ENCODE peak calls at places on chromosomes 1 and 21, in seven cellular contexts. One of them, this sample, is unnamed.

GRCh38 chr1:18241932-18242331 is 134.3 kb downstream of the IGSF21 start:
- DNase-seq in GM23248: no peak
- DNase-seq in hepatocyte: no peak
- DNase-seq in left lung: no peak
- DNase-seq in CD4-positive, alpha-beta T cell: no peak
- DNase-seq in left ventricle myocardium inferior: no peak
- DNase-seq in naive thymus-derived CD4-positive, alpha-beta T cell: no peak
- DNase-seq in this sample: no peak

GRCh38 chr1:89451011-89451410 is 73.6 kb upstream of the LRRC8B start:
- DNase-seq in GM23248: peak; percentile 51
- DNase-seq in hepatocyte: no peak
- DNase-seq in left lung: no peak
- DNase-seq in CD4-positive, alpha-beta T cell: no peak
- DNase-seq in left ventricle myocardium inferior: no peak
- DNase-seq in naive thymus-derived CD4-positive, alpha-beta T cell: peak; percentile 15
- DNase-seq in this sample: no peak

GRCh38 chr1:180946537-180947507 is 34.1 kb downstream of the KIAA1614 start:
- DNase-seq in GM23248: no peak
- DNase-seq in hepatocyte: no peak
- DNase-seq in left lung: no peak
- DNase-seq in CD4-positive, alpha-beta T cell: no peak
- DNase-seq in left ventricle myocardium inferior: no peak
- DNase-seq in naive thymus-derived CD4-positive, alpha-beta T cell: no peak
- DNase-seq in this sample: no peak

GRCh38 chr1:109769335-109770078 is 5.8 kb upstream of the EPS8L3 start:
- DNase-seq in GM23248: peak; percentile 94
- DNase-seq in hepatocyte: no peak
- DNase-seq in left lung: peak; percentile 46
- DNase-seq in CD4-positive, alpha-beta T cell: no peak
- DNase-seq in left ventricle myocardium inferior: peak; percentile 7
- DNase-seq in naive thymus-derived CD4-positive, alpha-beta T cell: no peak
- DNase-seq in this sample: peak; percentile 37

GRCh38 chr21:37619464-37619974 is 252.9 kb downstream of the DYRK1A start:
- DNase-seq in GM23248: no peak
- DNase-seq in hepatocyte: no peak
- DNase-seq in left lung: no peak
- DNase-seq in CD4-positive, alpha-beta T cell: no peak
- DNase-seq in left ventricle myocardium inferior: no peak
- DNase-seq in naive thymus-derived CD4-positive, alpha-beta T cell: no peak
- DNase-seq in this sample: no peak

GRCh38 chr21:43734131-43734634 is 15.3 kb downstream of the PDXK start:
- DNase-seq in GM23248: no peak
- DNase-seq in hepatocyte: no peak
- DNase-seq in left lung: no peak
- DNase-seq in CD4-positive, alpha-beta T cell: no peak
- DNase-seq in left ventricle myocardium inferior: no peak
- DNase-seq in naive thymus-derived CD4-positive, alpha-beta T cell: no peak
- DNase-seq in this sample: no peak

GRCh38 chr1:9551984-9552383 is 12.7 kb downstream of the SLC25A33 start:
- DNase-seq in GM23248: no peak
- DNase-seq in hepatocyte: no peak
- DNase-seq in left lung: no peak
- DNase-seq in CD4-positive, alpha-beta T cell: no peak
- DNase-seq in left ventricle myocardium inferior: no peak
- DNase-seq in naive thymus-derived CD4-positive, alpha-beta T cell: no peak
- DNase-seq in this sample: no peak

GRCh38 chr1:236150291-236150940 is 8.1 kb downstream of the GPR137B start:
- DNase-seq in GM23248: no peak
- DNase-seq in hepatocyte: no peak
- DNase-seq in left lung: peak; percentile 61
- DNase-seq in CD4-positive, alpha-beta T cell: no peak
- DNase-seq in left ventricle myocardium inferior: no peak
- DNase-seq in naive thymus-derived CD4-positive, alpha-beta T cell: no peak
- DNase-seq in this sample: peak; percentile 29

GRCh38 chr1:28058971-28059878 is 29.2 kb downstream of the EYA3 start:
- DNase-seq in GM23248: no peak
- DNase-seq in hepatocyte: no peak
- DNase-seq in left lung: no peak
- DNase-seq in CD4-positive, alpha-beta T cell: no peak
- DNase-seq in left ventricle myocardium inferior: no peak
- DNase-seq in naive thymus-derived CD4-positive, alpha-beta T cell: no peak
- DNase-seq in this sample: no peak

GRCh38 chr1:196464545-196464944 is 143.7 kb downstream of the KCNT2 start:
- DNase-seq in GM23248: peak; percentile 47
- DNase-seq in hepatocyte: no peak
- DNase-seq in left lung: no peak
- DNase-seq in CD4-positive, alpha-beta T cell: no peak
- DNase-seq in left ventricle myocardium inferior: no peak
- DNase-seq in naive thymus-derived CD4-positive, alpha-beta T cell: no peak
- DNase-seq in this sample: no peak

GRCh38 chr1:145991799-145992412 is 4.5 kb downstream of the TXNIP start:
- DNase-seq in GM23248: no peak
- DNase-seq in hepatocyte: no peak
- DNase-seq in left lung: no peak
- DNase-seq in CD4-positive, alpha-beta T cell: no peak
- DNase-seq in left ventricle myocardium inferior: no peak
- DNase-seq in naive thymus-derived CD4-positive, alpha-beta T cell: no peak
- DNase-seq in this sample: no peak

GRCh38 chr1:105544475-105544874 is 1512.0 kb upstream of the PRMT6 start:
- DNase-seq in GM23248: peak; percentile 70
- DNase-seq in hepatocyte: no peak
- DNase-seq in left lung: no peak
- DNase-seq in CD4-positive, alpha-beta T cell: no peak
- DNase-seq in left ventricle myocardium inferior: no peak
- DNase-seq in naive thymus-derived CD4-positive, alpha-beta T cell: no peak
- DNase-seq in this sample: no peak

GRCh38 chr1:52636701-52637695 is 4.0 kb downstream of the SHISAL2A start:
- DNase-seq in GM23248: no peak
- DNase-seq in hepatocyte: no peak
- DNase-seq in left lung: no peak
- DNase-seq in CD4-positive, alpha-beta T cell: peak; percentile 58
- DNase-seq in left ventricle myocardium inferior: no peak
- DNase-seq in naive thymus-derived CD4-positive, alpha-beta T cell: peak; percentile 81
- DNase-seq in this sample: no peak

GRCh38 chr1:198741744-198742143 is 102.9 kb downstream of the PTPRC start:
- DNase-seq in GM23248: peak; percentile 56
- DNase-seq in hepatocyte: no peak
- DNase-seq in left lung: peak; percentile 31
- DNase-seq in CD4-positive, alpha-beta T cell: no peak
- DNase-seq in left ventricle myocardium inferior: no peak
- DNase-seq in naive thymus-derived CD4-positive, alpha-beta T cell: no peak
- DNase-seq in this sample: no peak

GRCh38 chr1:205579711-205580110 is 52.1 kb downstream of the ELK4 start:
- DNase-seq in GM23248: no peak
- DNase-seq in hepatocyte: no peak
- DNase-seq in left lung: no peak
- DNase-seq in CD4-positive, alpha-beta T cell: no peak
- DNase-seq in left ventricle myocardium inferior: no peak
- DNase-seq in naive thymus-derived CD4-positive, alpha-beta T cell: no peak
- DNase-seq in this sample: no peak

GRCh38 chr1:196897158-196897828 is 9.4 kb downstream of the CFHR4 start:
- DNase-seq in GM23248: peak; percentile 17
- DNase-seq in hepatocyte: no peak
- DNase-seq in left lung: peak; percentile 59
- DNase-seq in CD4-positive, alpha-beta T cell: no peak
- DNase-seq in left ventricle myocardium inferior: no peak
- DNase-seq in naive thymus-derived CD4-positive, alpha-beta T cell: no peak
- DNase-seq in this sample: peak; percentile 60

GRCh38 chr1:157218671-157219070 is 80.5 kb upstream of the ETV3 start:
- DNase-seq in GM23248: no peak
- DNase-seq in hepatocyte: no peak
- DNase-seq in left lung: no peak
- DNase-seq in CD4-positive, alpha-beta T cell: no peak
- DNase-seq in left ventricle myocardium inferior: no peak
- DNase-seq in naive thymus-derived CD4-positive, alpha-beta T cell: no peak
- DNase-seq in this sample: no peak

GRCh38 chr1:42971848-42972291 is 13.2 kb upstream of the SLC2A1 start:
- DNase-seq in GM23248: peak; percentile 54
- DNase-seq in hepatocyte: peak; percentile 64
- DNase-seq in left lung: no peak
- DNase-seq in CD4-positive, alpha-beta T cell: no peak
- DNase-seq in left ventricle myocardium inferior: no peak
- DNase-seq in naive thymus-derived CD4-positive, alpha-beta T cell: no peak
- DNase-seq in this sample: no peak

GRCh38 chr1:72623299-72623708 is 341.0 kb upstream of the NEGR1 start:
- DNase-seq in GM23248: peak; percentile 61
- DNase-seq in hepatocyte: peak; percentile 72
- DNase-seq in left lung: no peak
- DNase-seq in CD4-positive, alpha-beta T cell: no peak
- DNase-seq in left ventricle myocardium inferior: no peak
- DNase-seq in naive thymus-derived CD4-positive, alpha-beta T cell: no peak
- DNase-seq in this sample: no peak

GRCh38 chr1:31785947-31786290 is 21.8 kb upstream of the ADGRB2 start:
- DNase-seq in GM23248: no peak
- DNase-seq in hepatocyte: no peak
- DNase-seq in left lung: no peak
- DNase-seq in CD4-positive, alpha-beta T cell: no peak
- DNase-seq in left ventricle myocardium inferior: no peak
- DNase-seq in naive thymus-derived CD4-positive, alpha-beta T cell: no peak
- DNase-seq in this sample: peak; percentile 16

DNA sequence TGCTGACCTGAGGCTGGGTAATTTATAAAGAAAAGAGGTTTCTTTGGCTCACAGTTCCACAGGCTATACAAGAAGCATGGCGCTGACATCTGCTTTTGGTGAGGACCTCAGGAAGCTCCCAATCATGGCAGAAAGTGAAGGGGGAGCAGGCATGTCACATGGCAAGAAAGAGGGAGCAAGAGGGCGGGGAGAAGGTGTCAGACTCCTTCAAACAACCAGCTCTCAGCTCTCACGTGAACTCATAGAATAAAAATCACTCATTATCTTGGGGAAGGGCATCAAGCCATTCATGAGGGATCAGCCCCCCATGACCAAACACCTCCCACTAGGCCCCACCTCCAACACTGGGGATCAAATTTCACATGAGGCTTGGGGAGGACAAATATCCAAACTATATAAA is 266.8 kb downstream of the RHOU start:
- DNase-seq in GM23248: no peak
- DNase-seq in hepatocyte: no peak
- DNase-seq in left lung: no peak
- DNase-seq in CD4-positive, alpha-beta T cell: no peak
- DNase-seq in left ventricle myocardium inferior: no peak
- DNase-seq in naive thymus-derived CD4-positive, alpha-beta T cell: no peak
- DNase-seq in this sample: no peak
- H3K27ac ChIP-seq in GM23248: no peak overlapping the region
- H3K27ac ChIP-seq in hepatocyte: no peak overlapping the region
- H3K27ac ChIP-seq in left lung: no peak overlapping the region
- H3K27ac ChIP-seq in CD4-positive, alpha-beta T cell: no peak overlapping the region
- H3K27ac ChIP-seq in left ventricle myocardium inferior: no peak overlapping the region
- H3K27ac ChIP-seq in naive thymus-derived CD4-positive, alpha-beta T cell: no peak overlapping the region
- H3K27ac ChIP-seq in this sample: no peak overlapping the region

DNA sequence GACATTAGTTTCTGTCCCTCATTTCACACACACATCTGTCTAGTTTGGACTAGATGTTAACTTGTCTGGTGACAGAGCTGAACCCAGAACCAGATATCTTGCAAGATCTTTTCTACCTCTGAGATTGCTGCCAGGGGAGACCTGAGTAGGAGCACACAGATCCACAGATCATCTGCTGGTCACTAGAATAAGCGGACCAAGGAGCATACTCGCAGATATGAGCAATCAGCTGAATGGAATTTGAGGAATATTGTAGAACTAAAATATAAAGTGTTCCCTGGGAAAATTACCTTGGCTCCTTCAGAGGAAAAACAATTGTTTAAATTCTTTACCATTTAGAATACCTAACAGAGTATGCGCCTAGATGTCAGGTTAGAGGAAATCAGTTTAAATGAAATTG is 90.7 kb downstream of the TNFSF18 start:
- DNase-seq in GM23248: peak; percentile 37
- DNase-seq in hepatocyte: no peak
- DNase-seq in left lung: no peak
- DNase-seq in CD4-positive, alpha-beta T cell: no peak
- DNase-seq in left ventricle myocardium inferior: no peak
- DNase-seq in naive thymus-derived CD4-positive, alpha-beta T cell: no peak
- DNase-seq in this sample: no peak
- H3K27ac ChIP-seq in GM23248: no peak overlapping the region
- H3K27ac ChIP-seq in hepatocyte: no peak overlapping the region
- H3K27ac ChIP-seq in left lung: no peak overlapping the region
- H3K27ac ChIP-seq in CD4-positive, alpha-beta T cell: no peak overlapping the region
- H3K27ac ChIP-seq in left ventricle myocardium inferior: no peak overlapping the region
- H3K27ac ChIP-seq in naive thymus-derived CD4-positive, alpha-beta T cell: no peak overlapping the region
- H3K27ac ChIP-seq in this sample: no peak overlapping the region

DNA sequence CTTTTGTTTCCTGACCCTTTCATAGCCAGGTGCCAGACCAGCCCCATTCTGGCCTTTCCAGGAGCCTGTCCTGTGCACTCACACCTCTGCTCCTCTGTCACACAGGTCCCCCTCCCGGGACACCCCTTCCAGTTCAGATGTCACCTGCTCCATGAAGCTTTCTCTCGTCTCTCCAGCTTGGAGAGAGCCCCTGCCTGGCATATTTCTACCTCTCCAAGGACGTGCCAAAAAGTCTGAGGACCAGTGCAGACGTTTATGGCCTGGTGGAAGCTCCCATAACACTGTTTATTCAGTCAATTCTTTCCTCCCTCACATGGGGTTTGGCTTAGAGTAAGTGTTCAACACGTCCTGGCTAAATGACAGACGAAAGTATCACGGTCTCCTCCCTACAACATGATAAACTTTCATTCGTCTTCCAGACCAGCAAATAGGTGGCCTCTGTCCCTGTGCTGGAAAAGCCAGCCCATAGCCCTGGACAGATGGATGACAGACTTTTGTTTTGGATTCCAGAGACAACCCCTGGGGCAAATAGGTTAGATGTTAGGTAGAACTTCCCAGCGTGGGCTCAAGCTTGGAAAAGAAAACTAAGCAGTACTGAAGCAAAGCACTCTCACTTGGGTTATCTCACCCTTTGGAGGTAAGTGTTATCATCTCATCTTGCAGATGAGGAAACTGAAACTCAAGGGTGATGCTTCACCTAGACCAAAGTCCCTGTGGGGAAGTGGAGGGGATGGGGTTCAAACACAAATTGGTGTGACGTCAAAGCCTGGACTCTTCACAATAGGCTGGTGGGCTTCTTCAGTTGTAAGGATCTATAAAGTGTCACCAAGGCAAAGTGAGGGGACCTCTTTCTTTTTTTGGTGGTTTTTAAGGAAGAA is 52.9 kb upstream of the ECE1 start:
- DNase-seq in GM23248: no peak
- DNase-seq in hepatocyte: no peak
- DNase-seq in left lung: no peak
- DNase-seq in CD4-positive, alpha-beta T cell: no peak
- DNase-seq in left ventricle myocardium inferior: no peak
- DNase-seq in naive thymus-derived CD4-positive, alpha-beta T cell: peak; percentile 58
- DNase-seq in this sample: no peak
- H3K27ac ChIP-seq in GM23248: peak overlapping the region; percentile 43
- H3K27ac ChIP-seq in hepatocyte: peak overlapping the region; percentile 87
- H3K27ac ChIP-seq in left lung: peak overlapping the region; percentile 29
- H3K27ac ChIP-seq in CD4-positive, alpha-beta T cell: peak overlapping the region; percentile 0
- H3K27ac ChIP-seq in left ventricle myocardium inferior: peak overlapping the region; percentile 86
- H3K27ac ChIP-seq in naive thymus-derived CD4-positive, alpha-beta T cell: peak overlapping the region; percentile 72
- H3K27ac ChIP-seq in this sample: peak overlapping the region; percentile 81

DNA sequence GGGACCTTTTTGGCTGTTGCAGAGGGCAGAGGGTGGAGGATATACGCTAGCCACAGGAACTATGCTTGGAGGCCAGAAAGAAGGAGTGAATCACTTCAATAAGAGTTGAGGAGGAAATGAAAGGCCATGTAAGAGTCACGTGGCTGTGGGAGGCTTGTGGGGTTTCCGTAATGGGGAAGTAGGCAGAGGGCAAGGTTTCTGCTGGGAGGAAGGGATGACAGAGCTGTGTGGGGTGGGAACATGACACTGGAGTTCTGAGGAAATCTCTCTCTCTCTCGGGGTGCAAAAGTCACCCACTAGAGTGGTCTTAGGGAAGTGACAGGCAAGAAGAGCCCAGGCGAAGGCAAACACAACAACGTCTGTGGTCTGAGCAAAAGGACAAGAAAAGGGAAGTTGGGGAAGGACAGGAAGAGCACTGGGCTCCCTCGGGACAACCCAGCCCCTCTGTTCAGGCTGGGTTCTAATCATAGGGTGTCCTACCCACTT is 3.9 kb upstream of the CD1C start:
- DNase-seq in GM23248: peak; percentile 7
- DNase-seq in hepatocyte: no peak
- DNase-seq in left lung: no peak
- DNase-seq in CD4-positive, alpha-beta T cell: no peak
- DNase-seq in left ventricle myocardium inferior: peak; percentile 23
- DNase-seq in naive thymus-derived CD4-positive, alpha-beta T cell: no peak
- DNase-seq in this sample: peak; percentile 51
- H3K27ac ChIP-seq in GM23248: no peak overlapping the region
- H3K27ac ChIP-seq in hepatocyte: no peak overlapping the region
- H3K27ac ChIP-seq in left lung: no peak overlapping the region
- H3K27ac ChIP-seq in CD4-positive, alpha-beta T cell: no peak overlapping the region
- H3K27ac ChIP-seq in left ventricle myocardium inferior: no peak overlapping the region
- H3K27ac ChIP-seq in naive thymus-derived CD4-positive, alpha-beta T cell: no peak overlapping the region
- H3K27ac ChIP-seq in this sample: no peak overlapping the region